ENCODE peak calls at places on chromosome 2, in nine cellular contexts. One of them, this sample, is unnamed.
A peak's percentile ranks its signal among the peaks of the same experiment; 100 is the strongest.

GRCh38 chr2:224570328-224570993 is 14.7 kb downstream of the CUL3 start:
- DNase-seq in T1000: no peak
- DNase-seq in activated naive CD8-positive, alpha-beta T cell treated with anti-CD3 and anti-CD28 coated beads, Interleukin-2, amount 50 U/mL, for 16 hours: no peak
- DNase-seq in EL: no peak
- DNase-seq in putamen: no peak
- DNase-seq in H9: no peak
- DNase-seq in naive thymus-derived CD8-positive, alpha-beta T cell: no peak
- DNase-seq in hepatic stellate cell: no peak
- DNase-seq in activated T-cell treated with anti-CD3 and anti-CD28 coated beads for 1 hour: no peak
- DNase-seq in this sample: no peak

GRCh38 chr2:73337828-73338227 is 44.5 kb upstream of the EGR4 start:
- DNase-seq in EL: no peak
- DNase-seq in T1000: no peak
- DNase-seq in activated T-cell treated with anti-CD3 and anti-CD28 coated beads for 1 hour: no peak
- DNase-seq in putamen: no peak
- DNase-seq in naive thymus-derived CD8-positive, alpha-beta T cell: no peak
- DNase-seq in hepatic stellate cell: no peak
- DNase-seq in H9: no peak
- DNase-seq in activated naive CD8-positive, alpha-beta T cell treated with anti-CD3 and anti-CD28 coated beads, Interleukin-2, amount 50 U/mL, for 16 hours: no peak
- DNase-seq in this sample: no peak

GRCh38 chr2:112946086-112946485 is 31.7 kb upstream of the IL36G start:
- DNase-seq in activated naive CD8-positive, alpha-beta T cell treated with anti-CD3 and anti-CD28 coated beads, Interleukin-2, amount 50 U/mL, for 16 hours: no peak
- DNase-seq in EL: no peak
- DNase-seq in activated T-cell treated with anti-CD3 and anti-CD28 coated beads for 1 hour: no peak
- DNase-seq in putamen: no peak
- DNase-seq in naive thymus-derived CD8-positive, alpha-beta T cell: no peak
- DNase-seq in hepatic stellate cell: no peak
- DNase-seq in H9: no peak
- DNase-seq in T1000: no peak
- DNase-seq in this sample: no peak

GRCh38 chr2:35585972-35586371 is 769.6 kb upstream of the CRIM1 start:
- DNase-seq in hepatic stellate cell: no peak
- DNase-seq in H9: no peak
- DNase-seq in EL: no peak
- DNase-seq in activated naive CD8-positive, alpha-beta T cell treated with anti-CD3 and anti-CD28 coated beads, Interleukin-2, amount 50 U/mL, for 16 hours: no peak
- DNase-seq in naive thymus-derived CD8-positive, alpha-beta T cell: no peak
- DNase-seq in putamen: no peak
- DNase-seq in activated T-cell treated with anti-CD3 and anti-CD28 coated beads for 1 hour: no peak
- DNase-seq in T1000: no peak
- DNase-seq in this sample: no peak

GRCh38 chr2:232532406-232532805 is 6.4 kb downstream of the CHRND start:
- DNase-seq in activated naive CD8-positive, alpha-beta T cell treated with anti-CD3 and anti-CD28 coated beads, Interleukin-2, amount 50 U/mL, for 16 hours: no peak
- DNase-seq in hepatic stellate cell: no peak
- DNase-seq in EL: no peak
- DNase-seq in putamen: no peak
- DNase-seq in H9: no peak
- DNase-seq in T1000: no peak
- DNase-seq in naive thymus-derived CD8-positive, alpha-beta T cell: no peak
- DNase-seq in activated T-cell treated with anti-CD3 and anti-CD28 coated beads for 1 hour: no peak
- DNase-seq in this sample: no peak

GRCh38 chr2:2763351-2763997 is 432.4 kb upstream of the MYT1L start:
- DNase-seq in EL: no peak
- DNase-seq in hepatic stellate cell: no peak
- DNase-seq in activated T-cell treated with anti-CD3 and anti-CD28 coated beads for 1 hour: no peak
- DNase-seq in H9: no peak
- DNase-seq in putamen: no peak
- DNase-seq in T1000: no peak
- DNase-seq in activated naive CD8-positive, alpha-beta T cell treated with anti-CD3 and anti-CD28 coated beads, Interleukin-2, amount 50 U/mL, for 16 hours: no peak
- DNase-seq in naive thymus-derived CD8-positive, alpha-beta T cell: no peak
- DNase-seq in this sample: no peak

GRCh38 chr2:235516257-235516656 is 22.4 kb downstream of the AGAP1 start:
- DNase-seq in naive thymus-derived CD8-positive, alpha-beta T cell: no peak
- DNase-seq in T1000: no peak
- DNase-seq in putamen: no peak
- DNase-seq in activated T-cell treated with anti-CD3 and anti-CD28 coated beads for 1 hour: no peak
- DNase-seq in H9: no peak
- DNase-seq in hepatic stellate cell: no peak
- DNase-seq in activated naive CD8-positive, alpha-beta T cell treated with anti-CD3 and anti-CD28 coated beads, Interleukin-2, amount 50 U/mL, for 16 hours: no peak
- DNase-seq in EL: no peak
- DNase-seq in this sample: no peak

GRCh38 chr2:162106146-162106551 is 32.1 kb upstream of the DPP4 start:
- DNase-seq in T1000: no peak
- DNase-seq in activated T-cell treated with anti-CD3 and anti-CD28 coated beads for 1 hour: no peak
- DNase-seq in putamen: no peak
- DNase-seq in H9: no peak
- DNase-seq in EL: peak; percentile 30
- DNase-seq in hepatic stellate cell: no peak
- DNase-seq in naive thymus-derived CD8-positive, alpha-beta T cell: no peak
- DNase-seq in activated naive CD8-positive, alpha-beta T cell treated with anti-CD3 and anti-CD28 coated beads, Interleukin-2, amount 50 U/mL, for 16 hours: no peak
- DNase-seq in this sample: no peak

GRCh38 chr2:186503827-186504606 is 18.0 kb downstream of the ZC3H15 start:
- DNase-seq in naive thymus-derived CD8-positive, alpha-beta T cell: peak; percentile 21
- DNase-seq in hepatic stellate cell: no peak
- DNase-seq in putamen: no peak
- DNase-seq in activated naive CD8-positive, alpha-beta T cell treated with anti-CD3 and anti-CD28 coated beads, Interleukin-2, amount 50 U/mL, for 16 hours: no peak
- DNase-seq in H9: no peak
- DNase-seq in activated T-cell treated with anti-CD3 and anti-CD28 coated beads for 1 hour: no peak
- DNase-seq in T1000: no peak
- DNase-seq in EL: peak; percentile 36
- DNase-seq in this sample: no peak

GRCh38 chr2:166074430-166074829 is 53.4 kb downstream of the SCN1A start:
- DNase-seq in activated naive CD8-positive, alpha-beta T cell treated with anti-CD3 and anti-CD28 coated beads, Interleukin-2, amount 50 U/mL, for 16 hours: no peak
- DNase-seq in putamen: no peak
- DNase-seq in H9: no peak
- DNase-seq in activated T-cell treated with anti-CD3 and anti-CD28 coated beads for 1 hour: no peak
- DNase-seq in naive thymus-derived CD8-positive, alpha-beta T cell: no peak
- DNase-seq in hepatic stellate cell: no peak
- DNase-seq in EL: no peak
- DNase-seq in T1000: no peak
- DNase-seq in this sample: no peak

GRCh38 chr2:189685540-189686229 is 11.2 kb downstream of the ANKAR start:
- DNase-seq in hepatic stellate cell: peak; percentile 7
- DNase-seq in putamen: no peak
- DNase-seq in H9: peak; percentile 43
- DNase-seq in activated naive CD8-positive, alpha-beta T cell treated with anti-CD3 and anti-CD28 coated beads, Interleukin-2, amount 50 U/mL, for 16 hours: no peak
- DNase-seq in naive thymus-derived CD8-positive, alpha-beta T cell: peak; percentile 14
- DNase-seq in EL: peak; percentile 67
- DNase-seq in T1000: no peak
- DNase-seq in activated T-cell treated with anti-CD3 and anti-CD28 coated beads for 1 hour: no peak
- DNase-seq in this sample: no peak

GRCh38 chr2:160229591-160229990 is 29.5 kb upstream of the ITGB6 start:
- DNase-seq in putamen: no peak
- DNase-seq in naive thymus-derived CD8-positive, alpha-beta T cell: no peak
- DNase-seq in EL: peak; percentile 63
- DNase-seq in H9: no peak
- DNase-seq in activated naive CD8-positive, alpha-beta T cell treated with anti-CD3 and anti-CD28 coated beads, Interleukin-2, amount 50 U/mL, for 16 hours: no peak
- DNase-seq in hepatic stellate cell: peak; percentile 26
- DNase-seq in T1000: no peak
- DNase-seq in activated T-cell treated with anti-CD3 and anti-CD28 coated beads for 1 hour: no peak
- DNase-seq in this sample: no peak

GRCh38 chr2:162840598-162841246 is 2.2 kb upstream of the KCNH7 start:
- DNase-seq in T1000: peak; percentile 18
- DNase-seq in activated T-cell treated with anti-CD3 and anti-CD28 coated beads for 1 hour: no peak
- DNase-seq in hepatic stellate cell: peak; percentile 24
- DNase-seq in naive thymus-derived CD8-positive, alpha-beta T cell: peak; percentile 7
- DNase-seq in H9: peak; percentile 80
- DNase-seq in putamen: peak; percentile 35
- DNase-seq in EL: peak; percentile 53
- DNase-seq in activated naive CD8-positive, alpha-beta T cell treated with anti-CD3 and anti-CD28 coated beads, Interleukin-2, amount 50 U/mL, for 16 hours: no peak
- DNase-seq in this sample: no peak

GRCh38 chr2:238850096-238850495 is 2.2 kb downstream of the TWIST2 start:
- DNase-seq in H9: no peak
- DNase-seq in naive thymus-derived CD8-positive, alpha-beta T cell: no peak
- DNase-seq in activated T-cell treated with anti-CD3 and anti-CD28 coated beads for 1 hour: no peak
- DNase-seq in hepatic stellate cell: no peak
- DNase-seq in activated naive CD8-positive, alpha-beta T cell treated with anti-CD3 and anti-CD28 coated beads, Interleukin-2, amount 50 U/mL, for 16 hours: no peak
- DNase-seq in putamen: no peak
- DNase-seq in EL: no peak
- DNase-seq in T1000: no peak
- DNase-seq in this sample: no peak

GRCh38 chr2:145909175-145909574 is 1389.3 kb upstream of the ZEB2 start:
- DNase-seq in hepatic stellate cell: no peak
- DNase-seq in H9: no peak
- DNase-seq in naive thymus-derived CD8-positive, alpha-beta T cell: no peak
- DNase-seq in activated naive CD8-positive, alpha-beta T cell treated with anti-CD3 and anti-CD28 coated beads, Interleukin-2, amount 50 U/mL, for 16 hours: no peak
- DNase-seq in T1000: no peak
- DNase-seq in EL: no peak
- DNase-seq in putamen: no peak
- DNase-seq in activated T-cell treated with anti-CD3 and anti-CD28 coated beads for 1 hour: no peak
- DNase-seq in this sample: no peak

GRCh38 chr2:236555486-236555885 is 14.1 kb upstream of the ACKR3 start:
- DNase-seq in activated T-cell treated with anti-CD3 and anti-CD28 coated beads for 1 hour: no peak
- DNase-seq in activated naive CD8-positive, alpha-beta T cell treated with anti-CD3 and anti-CD28 coated beads, Interleukin-2, amount 50 U/mL, for 16 hours: no peak
- DNase-seq in hepatic stellate cell: no peak
- DNase-seq in T1000: no peak
- DNase-seq in putamen: no peak
- DNase-seq in naive thymus-derived CD8-positive, alpha-beta T cell: no peak
- DNase-seq in H9: no peak
- DNase-seq in EL: no peak
- DNase-seq in this sample: no peak

GRCh38 chr2:172179045-172179742 is 76.5 kb upstream of the DLX2 start:
- DNase-seq in hepatic stellate cell: no peak
- DNase-seq in activated naive CD8-positive, alpha-beta T cell treated with anti-CD3 and anti-CD28 coated beads, Interleukin-2, amount 50 U/mL, for 16 hours: no peak
- DNase-seq in putamen: no peak
- DNase-seq in H9: no peak
- DNase-seq in activated T-cell treated with anti-CD3 and anti-CD28 coated beads for 1 hour: no peak
- DNase-seq in EL: peak; percentile 41
- DNase-seq in naive thymus-derived CD8-positive, alpha-beta T cell: no peak
- DNase-seq in T1000: no peak
- DNase-seq in this sample: no peak

GRCh38 chr2:25251461-25252273 is 83.3 kb upstream of the POMC start:
- DNase-seq in naive thymus-derived CD8-positive, alpha-beta T cell: peak; percentile 52
- DNase-seq in EL: peak; percentile 37
- DNase-seq in activated naive CD8-positive, alpha-beta T cell treated with anti-CD3 and anti-CD28 coated beads, Interleukin-2, amount 50 U/mL, for 16 hours: peak; percentile 20
- DNase-seq in activated T-cell treated with anti-CD3 and anti-CD28 coated beads for 1 hour: peak; percentile 29
- DNase-seq in T1000: no peak
- DNase-seq in H9: peak; percentile 60
- DNase-seq in putamen: peak; percentile 47
- DNase-seq in hepatic stellate cell: peak; percentile 68
- DNase-seq in this sample: no peak

GRCh38 chr2:179422037-179422643 is 157.5 kb upstream of the SESTD1 start:
- DNase-seq in EL: peak; percentile 68
- DNase-seq in activated T-cell treated with anti-CD3 and anti-CD28 coated beads for 1 hour: peak; percentile 18
- DNase-seq in T1000: no peak
- DNase-seq in hepatic stellate cell: peak; percentile 4
- DNase-seq in H9: peak; percentile 68
- DNase-seq in naive thymus-derived CD8-positive, alpha-beta T cell: no peak
- DNase-seq in putamen: peak; percentile 55
- DNase-seq in activated naive CD8-positive, alpha-beta T cell treated with anti-CD3 and anti-CD28 coated beads, Interleukin-2, amount 50 U/mL, for 16 hours: no peak
- DNase-seq in this sample: no peak

GRCh38 chr2:26640331-26640745 is 828 bp downstream of the CIB4 start:
- DNase-seq in EL: peak; percentile 84
- DNase-seq in T1000: no peak
- DNase-seq in activated naive CD8-positive, alpha-beta T cell treated with anti-CD3 and anti-CD28 coated beads, Interleukin-2, amount 50 U/mL, for 16 hours: no peak
- DNase-seq in putamen: no peak
- DNase-seq in hepatic stellate cell: peak; percentile 65
- DNase-seq in activated T-cell treated with anti-CD3 and anti-CD28 coated beads for 1 hour: no peak
- DNase-seq in naive thymus-derived CD8-positive, alpha-beta T cell: no peak
- DNase-seq in H9: peak; percentile 58
- DNase-seq in this sample: no peak

GRCh38 chr2:146844226-146844990 is 1000.4 kb upstream of the ACVR2A start:
- DNase-seq in hepatic stellate cell: no peak
- DNase-seq in T1000: no peak
- DNase-seq in naive thymus-derived CD8-positive, alpha-beta T cell: no peak
- DNase-seq in EL: no peak
- DNase-seq in activated T-cell treated with anti-CD3 and anti-CD28 coated beads for 1 hour: no peak
- DNase-seq in H9: no peak
- DNase-seq in activated naive CD8-positive, alpha-beta T cell treated with anti-CD3 and anti-CD28 coated beads, Interleukin-2, amount 50 U/mL, for 16 hours: no peak
- DNase-seq in putamen: no peak
- DNase-seq in this sample: no peak

GRCh38 chr2:216690451-216691209 is 4.7 kb downstream of the IGFBP5 start:
- DNase-seq in putamen: no peak
- DNase-seq in activated naive CD8-positive, alpha-beta T cell treated with anti-CD3 and anti-CD28 coated beads, Interleukin-2, amount 50 U/mL, for 16 hours: no peak
- DNase-seq in hepatic stellate cell: peak; percentile 82
- DNase-seq in T1000: no peak
- DNase-seq in EL: peak; percentile 45
- DNase-seq in activated T-cell treated with anti-CD3 and anti-CD28 coated beads for 1 hour: no peak
- DNase-seq in H9: no peak
- DNase-seq in naive thymus-derived CD8-positive, alpha-beta T cell: no peak
- DNase-seq in this sample: no peak

GRCh38 chr2:41782306-41783158 is 265.3 kb upstream of the PKDCC start:
- DNase-seq in activated T-cell treated with anti-CD3 and anti-CD28 coated beads for 1 hour: peak; percentile 6
- DNase-seq in T1000: peak; percentile 8
- DNase-seq in EL: peak; percentile 26
- DNase-seq in naive thymus-derived CD8-positive, alpha-beta T cell: peak; percentile 37
- DNase-seq in putamen: peak; percentile 39
- DNase-seq in hepatic stellate cell: peak; percentile 6
- DNase-seq in H9: no peak
- DNase-seq in activated naive CD8-positive, alpha-beta T cell treated with anti-CD3 and anti-CD28 coated beads, Interleukin-2, amount 50 U/mL, for 16 hours: no peak
- DNase-seq in this sample: peak; percentile 1

GRCh38 chr2:22842209-22842608 is 542.8 kb upstream of the KLHL29 start:
- DNase-seq in naive thymus-derived CD8-positive, alpha-beta T cell: no peak
- DNase-seq in putamen: no peak
- DNase-seq in H9: no peak
- DNase-seq in activated T-cell treated with anti-CD3 and anti-CD28 coated beads for 1 hour: no peak
- DNase-seq in hepatic stellate cell: no peak
- DNase-seq in T1000: no peak
- DNase-seq in EL: no peak
- DNase-seq in activated naive CD8-positive, alpha-beta T cell treated with anti-CD3 and anti-CD28 coated beads, Interleukin-2, amount 50 U/mL, for 16 hours: no peak
- DNase-seq in this sample: no peak

GRCh38 chr2:55010149-55010591 is 40.1 kb downstream of the RTN4 start:
- DNase-seq in naive thymus-derived CD8-positive, alpha-beta T cell: peak; percentile 60
- DNase-seq in activated naive CD8-positive, alpha-beta T cell treated with anti-CD3 and anti-CD28 coated beads, Interleukin-2, amount 50 U/mL, for 16 hours: no peak
- DNase-seq in EL: peak; percentile 22
- DNase-seq in putamen: peak; percentile 77
- DNase-seq in T1000: no peak
- DNase-seq in H9: no peak
- DNase-seq in hepatic stellate cell: no peak
- DNase-seq in activated T-cell treated with anti-CD3 and anti-CD28 coated beads for 1 hour: peak; percentile 12
- DNase-seq in this sample: no peak

GRCh38 chr2:208570066-208570465 is 163.5 kb downstream of the PTH2R start:
- DNase-seq in activated T-cell treated with anti-CD3 and anti-CD28 coated beads for 1 hour: no peak
- DNase-seq in activated naive CD8-positive, alpha-beta T cell treated with anti-CD3 and anti-CD28 coated beads, Interleukin-2, amount 50 U/mL, for 16 hours: no peak
- DNase-seq in hepatic stellate cell: no peak
- DNase-seq in naive thymus-derived CD8-positive, alpha-beta T cell: no peak
- DNase-seq in putamen: no peak
- DNase-seq in H9: no peak
- DNase-seq in EL: no peak
- DNase-seq in T1000: no peak
- DNase-seq in this sample: no peak

GRCh38 chr2:42522035-42522434 is 28.3 kb upstream of the KCNG3 start:
- DNase-seq in T1000: no peak
- DNase-seq in naive thymus-derived CD8-positive, alpha-beta T cell: no peak
- DNase-seq in hepatic stellate cell: no peak
- DNase-seq in activated naive CD8-positive, alpha-beta T cell treated with anti-CD3 and anti-CD28 coated beads, Interleukin-2, amount 50 U/mL, for 16 hours: no peak
- DNase-seq in putamen: no peak
- DNase-seq in H9: no peak
- DNase-seq in EL: no peak
- DNase-seq in activated T-cell treated with anti-CD3 and anti-CD28 coated beads for 1 hour: no peak
- DNase-seq in this sample: no peak

GRCh38 chr2:74226648-74227213 is 28.3 kb downstream of the MTHFD2 start:
- DNase-seq in T1000: no peak
- DNase-seq in activated naive CD8-positive, alpha-beta T cell treated with anti-CD3 and anti-CD28 coated beads, Interleukin-2, amount 50 U/mL, for 16 hours: no peak
- DNase-seq in H9: no peak
- DNase-seq in hepatic stellate cell: no peak
- DNase-seq in EL: no peak
- DNase-seq in putamen: no peak
- DNase-seq in naive thymus-derived CD8-positive, alpha-beta T cell: no peak
- DNase-seq in activated T-cell treated with anti-CD3 and anti-CD28 coated beads for 1 hour: no peak
- DNase-seq in this sample: no peak

GRCh38 chr2:185862657-185863398 is 124.2 kb downstream of the FSIP2 start:
- DNase-seq in activated T-cell treated with anti-CD3 and anti-CD28 coated beads for 1 hour: no peak
- DNase-seq in hepatic stellate cell: no peak
- DNase-seq in T1000: no peak
- DNase-seq in EL: no peak
- DNase-seq in putamen: no peak
- DNase-seq in H9: no peak
- DNase-seq in activated naive CD8-positive, alpha-beta T cell treated with anti-CD3 and anti-CD28 coated beads, Interleukin-2, amount 50 U/mL, for 16 hours: no peak
- DNase-seq in naive thymus-derived CD8-positive, alpha-beta T cell: no peak
- DNase-seq in this sample: no peak

GRCh38 chr2:239104800-239105199 is 256.9 kb downstream of the TWIST2 start:
- DNase-seq in EL: no peak
- DNase-seq in activated T-cell treated with anti-CD3 and anti-CD28 coated beads for 1 hour: no peak
- DNase-seq in H9: no peak
- DNase-seq in putamen: no peak
- DNase-seq in naive thymus-derived CD8-positive, alpha-beta T cell: no peak
- DNase-seq in hepatic stellate cell: no peak
- DNase-seq in activated naive CD8-positive, alpha-beta T cell treated with anti-CD3 and anti-CD28 coated beads, Interleukin-2, amount 50 U/mL, for 16 hours: no peak
- DNase-seq in T1000: no peak
- DNase-seq in this sample: no peak

GRCh38 chr2:211867845-211868361 is 670.7 kb downstream of the ERBB4 start:
- DNase-seq in EL: peak; percentile 46
- DNase-seq in naive thymus-derived CD8-positive, alpha-beta T cell: no peak
- DNase-seq in putamen: no peak
- DNase-seq in activated T-cell treated with anti-CD3 and anti-CD28 coated beads for 1 hour: no peak
- DNase-seq in H9: no peak
- DNase-seq in activated naive CD8-positive, alpha-beta T cell treated with anti-CD3 and anti-CD28 coated beads, Interleukin-2, amount 50 U/mL, for 16 hours: no peak
- DNase-seq in hepatic stellate cell: peak; percentile 15
- DNase-seq in T1000: no peak
- DNase-seq in this sample: no peak

This sample was measured in effector CD8-positive, alpha-beta T cell.